ENCODE peak calls at places on chromosomes 16 and 17, in four cellular contexts. P is astrocyte, T is sigmoid colon, K is uterus. I is an unnamed sample.

GRCh38 chr17:1179635-1180433 is at the start of gene ABR:
- DNase-seq in T (peak; percentile 83), P (no peak), K (peak; percentile 75), I (no peak)

GRCh38 chr16:12255919-12256665 is 279.6 kb downstream of the SNX29 start:
- DNase-seq in T (no peak), K (no peak), P (no peak), I (no peak)

GRCh38 chr16:74035816-74036215 is 260.8 kb upstream of the PSMD7 start:
- DNase-seq in K (no peak), P (no peak), T (no peak), I (peak; percentile 35)

GRCh38 chr17:56648814-56649213 is 55.3 kb downstream of the NOG start:
- DNase-seq in T (no peak), P (no peak), K (no peak), I (no peak)

GRCh38 chr17:17044846-17045561 is 2.7 kb downstream of the MPRIP start:
- DNase-seq in P (peak; percentile 79), T (peak; percentile 74), K (peak; percentile 54), I (peak; percentile 75)

GRCh38 chr17:73308017-73308823 is 3.6 kb downstream of the CDC42EP4 start:
- DNase-seq in P (peak; percentile 80), K (peak; percentile 92), T (peak; percentile 92), I (peak; percentile 86)

GRCh38 chr16:86826931-86827330 is 248.6 kb downstream of the FOXL1 start:
- DNase-seq in T (no peak), K (no peak), P (peak; percentile 78), I (no peak)

GRCh38 chr17:77218902-77219301 is 78.1 kb downstream of the SEC14L1 start:
- DNase-seq in P (no peak), K (no peak), T (no peak), I (no peak)

GRCh38 chr16:67013238-67013822 is 15.6 kb upstream of the CBFB start:
- DNase-seq in K (no peak), P (no peak), T (no peak), I (no peak)

GRCh38 chr16:321532-321931 is 31.0 kb downstream of the AXIN1 start:
- DNase-seq in K (no peak), T (no peak), P (no peak), I (no peak)

GRCh38 chr17:17379197-17379991 is 76.2 kb downstream of the NT5M start:
- DNase-seq in P (peak; percentile 45), K (no peak), T (no peak), I (peak; percentile 61)

GRCh38 chr17:74566132-74566753 is 1.1 kb downstream of the CD300H start:
- DNase-seq in P (peak; percentile 25), T (no peak), K (no peak), I (peak; percentile 34)

GRCh38 chr17:59963738-59964454 is 644 bp downstream of the RNFT1 start:
- DNase-seq in K (peak; percentile 33), T (peak; percentile 73), P (peak; percentile 60), I (peak; percentile 67)

GRCh38 chr17:12302711-12303110 is 282.0 kb downstream of the MAP2K4 start:
- DNase-seq in K (no peak), T (no peak), P (no peak), I (no peak)

GRCh38 chr17:72974605-72975232 is 117.8 kb downstream of the SLC39A11 start:
- DNase-seq in P (peak; percentile 24), T (no peak), K (no peak), I (no peak)

GRCh38 chr17:7955414-7956042 is 23.5 kb downstream of the CNTROB start:
- DNase-seq in P (no peak), T (no peak), K (no peak), I (no peak)

GRCh38 chr16:392450-393027 is 4.5 kb upstream of the NME4 start:
- DNase-seq in P (no peak), K (no peak), T (no peak), I (no peak)

GRCh38 chr16:76118344-76118743 is 158.9 kb upstream of the CNTNAP4 start:
- DNase-seq in K (no peak), P (no peak), T (no peak), I (no peak)

GRCh38 chr17:69047368-69048263 is 13.1 kb downstream of the ABCA9 start:
- DNase-seq in K (peak; percentile 60), T (peak; percentile 87), P (peak; percentile 89), I (peak; percentile 93)

GRCh38 chr16:57657228-57657627 is 10.9 kb upstream of the ADGRG3 start:
- DNase-seq in K (no peak), T (no peak), P (no peak), I (no peak)

GRCh38 chr16:53518550-53519416 is 15.8 kb upstream of the AKTIP start:
- DNase-seq in P (peak; percentile 32), K (no peak), T (no peak), I (peak; percentile 37)

GRCh38 chr17:32673964-32674363 is 187.2 kb downstream of the CDK5R1 start:
- DNase-seq in T (no peak), P (no peak), K (no peak), I (no peak)

GRCh38 chr16:72997141-72997542 is 50.8 kb downstream of the ZFHX3 start:
- DNase-seq in P (no peak), K (no peak), T (no peak), I (peak; percentile 84)

GRCh38 chr16:86231321-86231995 is 278.9 kb upstream of the FOXF1 start:
- DNase-seq in K (no peak), T (peak; percentile 48), P (no peak), I (no peak)

GRCh38 chr16:72905581-72905980 is 142.3 kb downstream of the ZFHX3 start:
- DNase-seq in T (no peak), K (no peak), P (peak; percentile 70), I (no peak)

GRCh38 chr16:67279296-67280089 is at the start of gene PLEKHG4:
- DNase-seq in P (peak; percentile 38), K (peak; percentile 75), T (peak; percentile 83), I (peak; percentile 63)

GRCh38 chr17:1998426-1998784 is 26.7 kb downstream of the RTN4RL1 start:
- DNase-seq in P (no peak), T (no peak), K (no peak), I (no peak)

GRCh38 chr16:5736209-5736608 is 638.6 kb upstream of the EEF2KMT start:
- DNase-seq in K (no peak), T (no peak), P (no peak), I (no peak)

GRCh38 chr17:56594528-56595418 is 1.3 kb downstream of the NOG start:
- DNase-seq in T (no peak), K (no peak), P (no peak), I (peak; percentile 30)

GRCh38 chr16:49019081-49019633 is 262.5 kb downstream of the CBLN1 start:
- DNase-seq in P (peak; percentile 71), T (no peak), K (no peak), I (peak; percentile 73)

GRCh38 chr17:14311979-14312378 is 11.1 kb downstream of the HS3ST3B1 start:
- DNase-seq in T (no peak), K (no peak), P (no peak), I (no peak)

GRCh38 chr17:14310101-14310500 is 9.2 kb downstream of the HS3ST3B1 start:
- DNase-seq in K (no peak), T (no peak), P (no peak), I (no peak)

GRCh38 chr17:14312522-14312921 is 11.6 kb downstream of the HS3ST3B1 start:
- DNase-seq in T (no peak), K (no peak), P (no peak), I (no peak)

GRCh38 chr17:14310584-14310983 is 9.7 kb downstream of the HS3ST3B1 start:
- DNase-seq in P (no peak), T (no peak), K (no peak), I (no peak)

GRCh38 chr17:14311186-14311705 is 10.4 kb downstream of the HS3ST3B1 start:
- DNase-seq in P (no peak), T (no peak), K (no peak), I (no peak)
- TF ChIP-seq CTCF in P (no peak), T (no peak), K (no peak), I (no peak)

GRCh38 chr17:4537451-4538235 is 17.5 kb downstream of the MYBBP1A start:
- DNase-seq in P (no peak), K (no peak), T (no peak), I (no peak)

GRCh38 chr17:4536742-4537411 is 18.3 kb downstream of the MYBBP1A start:
- DNase-seq in P (no peak), T (no peak), K (peak; percentile 52), I (no peak)

GRCh38 chr17:4539025-4539424 is 16.2 kb downstream of the MYBBP1A start:
- DNase-seq in P (no peak), T (peak; percentile 52), K (no peak), I (no peak)

GRCh38 chr17:4539576-4540223 is 15.5 kb downstream of the MYBBP1A start:
- DNase-seq in P (no peak), K (no peak), T (peak; percentile 57), I (no peak)

DNA sequence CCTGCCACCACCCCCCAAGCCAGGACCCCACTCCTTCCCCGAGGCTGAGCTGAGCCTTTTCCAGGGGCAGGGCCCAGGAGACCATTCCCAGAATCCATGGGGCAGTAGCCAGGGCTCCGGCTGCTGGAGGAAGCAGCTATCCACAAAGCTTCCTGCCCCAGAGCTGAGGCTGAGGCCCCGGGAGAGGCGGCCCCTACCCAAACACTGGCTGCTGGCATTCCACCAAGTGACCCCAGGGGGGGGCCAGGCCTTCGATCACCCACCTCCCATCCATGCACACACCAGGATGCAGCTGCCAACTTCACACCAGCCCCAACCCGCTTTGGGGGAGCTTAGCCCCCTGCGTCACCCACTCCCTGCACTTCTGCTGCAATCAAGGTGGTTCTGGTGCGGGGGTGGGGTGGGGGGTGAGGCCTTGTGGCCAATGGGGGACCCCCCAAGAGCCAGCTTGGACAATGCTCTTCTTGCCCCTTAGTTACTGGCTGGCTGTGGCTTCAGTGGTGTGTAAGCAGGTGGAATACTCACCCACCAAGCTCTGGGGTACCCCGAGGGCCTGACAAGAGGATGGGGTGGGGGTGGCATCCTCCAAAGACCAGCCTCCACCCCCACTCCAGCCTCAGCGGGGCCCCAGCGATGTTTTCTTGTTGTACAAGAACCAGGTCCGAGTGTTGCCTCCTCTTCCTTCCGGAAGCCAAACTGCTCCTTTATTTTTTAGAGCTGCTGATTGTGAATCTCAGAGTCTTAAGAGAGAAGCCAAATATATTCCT is 16.8 kb downstream of the MYBBP1A start:
- DNase-seq in P (no peak), T (peak; percentile 65), K (no peak), I (no peak)
- H3K4me1 ChIP-seq in P (peaks cover 3% of the 10 kb centered on the region), T (peaks cover 20% of the 10 kb centered on the region), K (peaks cover 13% of the 10 kb centered on the region), I (no peaks in the 10 kb centered on the region)

GRCh38 chr17:39719966-39720365 is 10.4 kb downstream of the MIEN1 start:
- DNase-seq in T (no peak), P (no peak), K (no peak), I (no peak)

GRCh38 chr17:39724731-39725130 is 5.6 kb downstream of the MIEN1 start:
- DNase-seq in P (no peak), K (no peak), T (no peak), I (no peak)

GRCh38 chr17:39722104-39722503 is 8.2 kb downstream of the MIEN1 start:
- DNase-seq in P (no peak), K (no peak), T (no peak), I (no peak)

GRCh38 chr17:39726617-39727016 is 3.7 kb downstream of the MIEN1 start:
- DNase-seq in T (no peak), K (no peak), P (no peak), I (no peak)

GRCh38 chr17:39722965-39723848 is 7.1 kb downstream of the MIEN1 start:
- DNase-seq in T (no peak), K (no peak), P (no peak), I (no peak)
- H3K36me3 ChIP-seq in T (peaks cover 15% of the 10 kb centered on the region), K (no peaks in the 10 kb centered on the region), P (peaks cover 10% of the 10 kb centered on the region), I (peaks cover 16% of the 10 kb centered on the region)

DNA sequence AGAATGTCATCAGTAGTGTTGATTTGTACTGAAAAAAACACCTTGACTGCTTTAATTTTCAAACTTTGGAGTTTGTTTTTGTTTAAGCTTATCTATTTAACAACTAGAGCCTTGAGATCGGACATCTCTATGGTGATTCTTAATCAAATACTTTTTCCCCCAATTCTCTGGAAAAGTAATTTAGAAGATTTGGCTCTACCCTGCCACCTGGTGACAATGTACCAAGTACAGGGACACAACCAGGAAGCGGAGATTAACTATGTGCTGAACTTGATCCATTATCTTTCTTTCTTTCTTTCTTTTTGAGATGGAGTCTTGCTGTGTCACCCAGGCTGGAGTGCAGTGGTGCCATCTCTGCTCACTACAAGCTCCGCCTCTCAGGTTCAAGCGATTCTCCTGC is 30.8 kb downstream of the USP43 start:
- DNase-seq in K (no peak), T (no peak), P (no peak), I (no peak)
- TF ChIP-seq CTCF in K (no peak), T (no peak), P (peak; percentile 2), I (no peak)